ENCODE peak calls at places on chromosome 2, in nine cellular contexts. H is ureter; D is MCF 10A; M is H54; P is BJ; O is glutamatergic neuron; U is progenitor cell of endocrine pancreas; Q is stimulated activated naive B cell treated with anti-CD40 and anti-IgM and Interleukin-4, amounts not matched to agents 10 μg/mL and 1 μg/mL and 100 μg/mL, for 72 hours; S is NCI-H526. J is an unnamed sample.

GRCh38 chr2:241871538-241872312 is 2.2 kb downstream of the RTP5 start:
- DNase-seq in P (no peak), O (peak; percentile 17), H (no peak), S (no peak), Q (no peak), M (no peak), D (no peak), U (no peak), J (no peak)

GRCh38 chr2:104412384-104412783 is 441.5 kb upstream of the POU3F3 start:
- DNase-seq in H (no peak), O (peak; percentile 64), M (no peak), S (peak; percentile 35), Q (no peak), U (peak; percentile 29), D (peak; percentile 62), P (no peak), J (no peak)

GRCh38 chr2:1453561-1453960 is 40.3 kb downstream of the TPO start:
- DNase-seq in Q (no peak), D (no peak), S (no peak), M (no peak), O (no peak), P (no peak), H (no peak), U (no peak), J (no peak)

GRCh38 chr2:19048593-19049264 is 309.7 kb downstream of the OSR1 start:
- DNase-seq in M (no peak), D (no peak), P (no peak), S (no peak), U (no peak), H (peak; percentile 57), Q (no peak), O (no peak), J (no peak)

GRCh38 chr2:74502720-74503505 is 3.5 kb upstream of the LBX2 start:
- DNase-seq in O (peak; percentile 64), P (no peak), U (no peak), H (peak; percentile 84), M (no peak), S (no peak), D (no peak), Q (peak; percentile 59), J (peak; percentile 93)

GRCh38 chr2:144162652-144163051 is 357.3 kb downstream of the ZEB2 start:
- DNase-seq in H (no peak), P (no peak), O (no peak), M (no peak), S (peak; percentile 30), D (peak; percentile 40), U (peak; percentile 8), Q (peak; percentile 18), J (peak; percentile 2)

GRCh38 chr2:196435189-196435588 is 204.3 kb upstream of the CCDC150 start:
- DNase-seq in S (no peak), P (no peak), M (peak; percentile 6), D (no peak), Q (no peak), U (no peak), O (no peak), H (no peak), J (no peak)

GRCh38 chr2:205364261-205364660 is 318.0 kb upstream of the NRP2 start:
- DNase-seq in U (no peak), M (no peak), D (no peak), H (no peak), S (no peak), P (no peak), Q (no peak), O (no peak), J (no peak)

GRCh38 chr2:144505245-144505801 is 14.6 kb downstream of the ZEB2 start:
- DNase-seq in M (no peak), U (no peak), D (peak; percentile 31), S (no peak), O (no peak), P (no peak), Q (no peak), H (no peak), J (no peak)

GRCh38 chr2:130336877-130337734 is 5.6 kb upstream of the IMP4 start:
- DNase-seq in O (peak; percentile 89), H (peak; percentile 85), S (peak; percentile 89), U (peak; percentile 91), D (peak; percentile 68), M (no peak), P (no peak), Q (no peak), J (peak; percentile 90)

GRCh38 chr2:218125626-218126080 is at the start of gene CXCR2:
- DNase-seq in U (no peak), D (no peak), O (no peak), H (peak; percentile 78), S (no peak), Q (no peak), M (no peak), P (no peak), J (no peak)

GRCh38 chr2:118913805-118914645 is 28.0 kb upstream of the MARCO start:
- DNase-seq in P (no peak), U (no peak), O (no peak), S (no peak), D (peak; percentile 61), H (no peak), Q (no peak), M (no peak), J (no peak)

GRCh38 chr2:21928292-21928691 is 804.5 kb downstream of the TDRD15 start:
- DNase-seq in D (no peak), O (no peak), M (no peak), U (no peak), P (no peak), S (no peak), H (no peak), Q (no peak), J (no peak)

GRCh38 chr2:231715988-231716616 is 7.8 kb downstream of the PTMA start:
- DNase-seq in U (no peak), O (no peak), S (no peak), H (no peak), M (no peak), D (no peak), P (no peak), Q (peak; percentile 8), J (no peak)

GRCh38 chr2:11073251-11073650 is 82.0 kb upstream of the SLC66A3 start:
- DNase-seq in Q (no peak), U (no peak), P (no peak), H (no peak), S (peak; percentile 58), D (peak; percentile 46), O (peak; percentile 76), M (no peak), J (no peak)

GRCh38 chr2:225182126-225182525 is 139.9 kb upstream of the DOCK10 start:
- DNase-seq in O (no peak), U (no peak), M (no peak), H (no peak), Q (no peak), D (no peak), P (no peak), S (no peak), J (no peak)

GRCh38 chr2:217597681-217598080 is 405.1 kb downstream of the TNS1 start:
- DNase-seq in D (no peak), Q (no peak), O (no peak), H (no peak), S (no peak), U (no peak), M (no peak), P (no peak), J (no peak)

GRCh38 chr2:20062615-20063545 is 11.5 kb upstream of the LAPTM4A start:
- DNase-seq in U (no peak), O (no peak), Q (no peak), M (no peak), P (peak; percentile 81), D (no peak), S (no peak), H (no peak), J (no peak)

GRCh38 chr2:164621761-164622105 is 451 bp upstream of the GRB14 start:
- DNase-seq in U (no peak), P (no peak), D (peak; percentile 20), H (no peak), S (no peak), Q (no peak), M (no peak), O (no peak), J (peak; percentile 22)

GRCh38 chr2:182324665-182325064 is 102.2 kb downstream of the PDE1A start:
- DNase-seq in D (peak; percentile 74), Q (no peak), S (no peak), M (no peak), U (no peak), H (no peak), P (no peak), O (no peak), J (peak; percentile 12)

GRCh38 chr2:135951071-135951583 is 34.3 kb downstream of the DARS1 start:
- DNase-seq in O (no peak), D (peak; percentile 21), U (no peak), S (no peak), H (no peak), Q (no peak), M (no peak), P (no peak), J (no peak)

GRCh38 chr2:37631292-37631691 is 40.1 kb downstream of the CDC42EP3 start:
- DNase-seq in H (no peak), P (no peak), Q (no peak), S (no peak), M (no peak), O (no peak), D (no peak), U (no peak), J (no peak)

GRCh38 chr2:58764321-58765099 is 523.4 kb upstream of the FANCL start:
- DNase-seq in U (no peak), S (no peak), Q (no peak), D (no peak), O (no peak), H (no peak), M (no peak), P (no peak), J (no peak)

J was measured in HTR-8/SVneo.